ENCODE peak calls at places on chromosome 13, in seven cellular contexts. T is adrenal gland, P is uterus, S is H1, L is heart left ventricle, E is breast epithelium, Y is IMR-90. C is an unnamed sample.

GRCh38 chr13:72820156-72820897 is 38.4 kb downstream of the PIBF1 start:
- DNase-seq in S (no peak), E (no peak), L (no peak), P (no peak), T (no peak), Y (peak; percentile 76), C (no peak)

GRCh38 chr13:63409791-63410351 is 1994.2 kb upstream of the PCDH20 start:
- DNase-seq in S (no peak), T (no peak), E (no peak), L (no peak), Y (no peak), P (no peak), C (no peak)

GRCh38 chr13:97434417-97435296 is 688 bp downstream of the RAP2A start:
- DNase-seq in T (peak; percentile 60), P (peak; percentile 46), L (peak; percentile 50), Y (peak; percentile 20), S (no peak), E (peak; percentile 37), C (peak; percentile 58)

GRCh38 chr13:94917814-94918213 is 205.5 kb upstream of the SOX21 start:
- DNase-seq in Y (no peak), L (no peak), E (no peak), S (peak; percentile 9), P (no peak), T (no peak), C (no peak)

GRCh38 chr13:39788097-39788496 is 132.6 kb downstream of the COG6 start:
- DNase-seq in P (no peak), S (no peak), L (peak; percentile 22), E (no peak), T (no peak), Y (no peak), C (peak; percentile 51)

GRCh38 chr13:49214917-49215376 is 5.2 kb upstream of the MLNR start:
- DNase-seq in Y (peak; percentile 6), T (peak; percentile 51), L (peak; percentile 38), S (no peak), E (no peak), P (no peak), C (peak; percentile 32)

GRCh38 chr13:94323746-94324408 is 155.6 kb downstream of the DCT start:
- DNase-seq in T (no peak), P (no peak), Y (no peak), S (no peak), E (no peak), L (no peak), C (no peak)

GRCh38 chr13:36920612-36921185 is 661 bp upstream of the SMAD9 start:
- DNase-seq in E (no peak), P (no peak), L (no peak), Y (no peak), T (no peak), S (no peak), C (no peak)

GRCh38 chr13:113635709-113636108 is 22.3 kb downstream of the ATP4B start:
- DNase-seq in E (no peak), P (no peak), L (no peak), Y (no peak), T (no peak), S (no peak), C (no peak)

GRCh38 chr13:98083936-98084335 is 59.0 kb upstream of the FARP1 start:
- DNase-seq in T (no peak), E (no peak), Y (peak; percentile 15), L (no peak), S (no peak), P (no peak), C (no peak)

GRCh38 chr13:53159439-53159838 is 130.8 kb downstream of the OLFM4 start:
- DNase-seq in T (no peak), Y (no peak), P (no peak), S (no peak), E (no peak), L (no peak), C (no peak)

GRCh38 chr13:110136660-110137585 is 170.0 kb downstream of the COL4A1 start:
- DNase-seq in P (no peak), Y (no peak), L (peak; percentile 54), E (no peak), S (no peak), T (no peak), C (no peak)

GRCh38 chr13:93108111-93108581 is 118.5 kb upstream of the GPC6 start:
- DNase-seq in S (no peak), T (no peak), E (no peak), Y (no peak), P (no peak), L (no peak), C (no peak)

GRCh38 chr13:36163303-36163702 is 32.1 kb upstream of the DCLK1 start:
- DNase-seq in L (no peak), Y (no peak), E (no peak), T (no peak), S (no peak), P (no peak), C (no peak)

GRCh38 chr13:110275931-110276552 is 30.9 kb downstream of the COL4A1 start:
- DNase-seq in T (no peak), Y (no peak), E (no peak), P (peak; percentile 70), L (peak; percentile 54), S (no peak), C (peak; percentile 65)

GRCh38 chr13:80604094-80604493 is 263.2 kb upstream of the SPRY2 start:
- DNase-seq in T (no peak), E (no peak), P (no peak), S (no peak), L (peak; percentile 32), Y (no peak), C (peak; percentile 38)
- TF ChIP-seq CTCF in T (no peak), E (no peak), P (no peak), S (no peak), L (peak; percentile 10), Y (no peak), C (no peak)

GRCh38 chr13:99323488-99323887 is 16.3 kb upstream of the GPR183 start:
- DNase-seq in P (no peak), Y (peak; percentile 51), L (no peak), S (no peak), E (no peak), T (no peak), C (no peak)

GRCh38 chr13:99321709-99322108 is 14.5 kb upstream of the GPR183 start:
- DNase-seq in E (no peak), L (no peak), S (no peak), P (no peak), Y (no peak), T (no peak), C (no peak)

GRCh38 chr13:99326012-99326411 is 18.8 kb upstream of the GPR183 start:
- DNase-seq in S (no peak), L (no peak), E (no peak), T (no peak), P (no peak), Y (no peak), C (no peak)

GRCh38 chr13:99320693-99321481 is 13.7 kb upstream of the GPR183 start:
- DNase-seq in E (no peak), Y (peak; percentile 88), S (no peak), T (no peak), L (no peak), P (no peak), C (no peak)

DNA sequence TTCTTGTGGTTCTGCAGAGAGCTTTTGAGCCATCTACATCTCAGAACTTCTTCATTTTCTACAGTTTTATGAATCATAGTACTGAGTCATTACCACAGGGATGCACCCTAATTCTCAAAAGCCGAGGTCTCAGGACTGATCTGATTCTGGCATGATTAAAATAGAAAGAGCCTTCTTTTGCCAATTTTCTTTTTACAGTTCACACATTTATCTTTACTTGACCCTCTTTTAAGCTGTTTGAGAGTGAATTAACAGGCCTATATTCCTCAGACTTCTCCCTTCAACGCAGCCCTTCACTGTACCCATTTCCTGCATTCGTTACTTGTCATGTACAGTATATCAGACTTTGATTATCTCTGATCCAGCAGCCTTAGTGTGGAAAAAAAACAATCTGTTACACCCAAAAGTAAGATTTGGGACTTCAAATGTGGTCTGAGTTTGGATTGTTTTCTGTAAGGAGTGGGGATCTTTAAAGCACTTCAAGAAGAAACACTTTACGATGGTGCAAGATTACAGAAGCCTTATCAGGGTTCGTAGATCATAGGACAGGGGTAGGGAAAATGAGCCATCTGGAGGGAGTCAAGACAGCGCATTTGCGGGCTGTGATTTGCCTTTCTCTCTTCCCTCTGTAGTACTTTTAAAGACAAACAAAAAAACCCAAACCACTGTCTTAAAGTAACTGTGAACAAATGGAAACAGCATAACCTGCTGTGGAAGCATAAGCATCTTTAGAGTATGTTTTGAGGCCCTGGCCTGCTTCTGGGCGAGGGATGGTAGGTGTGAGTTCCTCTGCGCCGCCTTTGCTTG is 15.3 kb upstream of the GPR183 start:
- DNase-seq in Y (peak; percentile 89), S (no peak), L (no peak), P (no peak), T (no peak), E (no peak), C (no peak)
- H3K4me1 ChIP-seq in Y (peaks cover 12% of the 10 kb centered on the region), S (no peaks in the 10 kb centered on the region), L (peaks cover 71% of the 10 kb centered on the region), P (no peaks in the 10 kb centered on the region), T (peaks cover 31% of the 10 kb centered on the region), E (no peaks in the 10 kb centered on the region), C (no peaks in the 10 kb centered on the region)

GRCh38 chr13:41017744-41018582 is 1.2 kb downstream of the ELF1 start:
- DNase-seq in Y (peak; percentile 19), T (no peak), E (no peak), S (no peak), L (no peak), P (no peak), C (no peak)

GRCh38 chr13:41015920-41016319 is 3.2 kb downstream of the ELF1 start:
- DNase-seq in S (no peak), T (no peak), L (no peak), Y (no peak), E (no peak), P (no peak), C (no peak)

GRCh38 chr13:41018583-41018909 is 570 bp downstream of the ELF1 start:
- DNase-seq in Y (no peak), L (no peak), P (no peak), T (no peak), S (no peak), E (no peak), C (no peak)

GRCh38 chr13:41019027-41019487 is at the start of gene ELF1:
- DNase-seq in S (no peak), E (peak; percentile 58), P (no peak), T (peak; percentile 40), Y (peak; percentile 52), L (no peak), C (peak; percentile 39)

DNA sequence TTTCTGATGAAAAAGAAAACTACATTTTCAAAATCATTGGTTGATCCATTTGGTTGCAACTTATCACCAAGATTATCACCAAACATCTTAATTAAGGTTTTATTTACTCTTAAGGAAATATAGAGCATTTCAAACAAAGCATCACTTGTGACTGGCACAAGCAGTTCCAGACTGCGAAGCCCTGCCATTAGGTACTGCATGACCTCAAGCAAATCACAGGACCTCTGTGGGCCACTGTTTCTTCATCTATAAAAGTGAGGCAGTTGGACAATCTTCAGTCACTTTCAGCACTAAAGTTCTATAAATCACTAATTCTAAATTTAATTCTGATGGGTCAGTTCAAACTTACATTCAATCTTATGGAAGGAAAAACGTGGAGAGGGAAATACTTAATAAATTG is 2.0 kb downstream of the ELF1 start:
- DNase-seq in T (no peak), L (no peak), Y (no peak), E (peak; percentile 39), P (no peak), S (no peak), C (peak; percentile 37)
- TF ChIP-seq POLR2A in T (no peak), L (no peak), Y (no peak), E (no peak), P (no peak), S (no peak), C (no peak)

GRCh38 chr13:106873810-106874209 is 305.9 kb upstream of the ARGLU1 start:
- DNase-seq in L (no peak), T (no peak), Y (no peak), S (no peak), E (no peak), P (no peak), C (no peak)
- TF ChIP-seq CTCF in L (no peak), T (no peak), Y (no peak), S (no peak), E (no peak), P (no peak), C (no peak)